ENCODE peak calls at places on chromosomes 12 and 14, in six cellular contexts. One of them, this sample, is unnamed.

GRCh38 chr12:115097406-115097805 is 413.4 kb upstream of the TBX3 start:
- DNase-seq in testis: no peak
- DNase-seq in non-pigmented ciliary epithelial cell: no peak
- DNase-seq in choroid plexus epithelial cell: no peak
- DNase-seq in glomerular endothelial cell: no peak
- DNase-seq in lower lobe of right lung: no peak
- DNase-seq in this sample: no peak

GRCh38 chr14:81350344-81351096 is 49.6 kb downstream of the STON2 start:
- DNase-seq in non-pigmented ciliary epithelial cell: no peak
- DNase-seq in lower lobe of right lung: no peak
- DNase-seq in testis: no peak
- DNase-seq in glomerular endothelial cell: no peak
- DNase-seq in choroid plexus epithelial cell: no peak
- DNase-seq in this sample: no peak

GRCh38 chr12:110289021-110289710 is 8.1 kb downstream of the ATP2A2 start:
- DNase-seq in non-pigmented ciliary epithelial cell: no peak
- DNase-seq in glomerular endothelial cell: no peak
- DNase-seq in testis: no peak
- DNase-seq in lower lobe of right lung: no peak
- DNase-seq in choroid plexus epithelial cell: no peak
- DNase-seq in this sample: no peak

GRCh38 chr14:105065280-105066228 is at the start of gene GPR132:
- DNase-seq in lower lobe of right lung: peak; percentile 76
- DNase-seq in choroid plexus epithelial cell: no peak
- DNase-seq in testis: peak; percentile 38
- DNase-seq in non-pigmented ciliary epithelial cell: no peak
- DNase-seq in glomerular endothelial cell: no peak
- DNase-seq in this sample: peak; percentile 46

GRCh38 chr12:46153267-46153872 is 115.5 kb downstream of the SLC38A1 start:
- DNase-seq in choroid plexus epithelial cell: peak; percentile 57
- DNase-seq in lower lobe of right lung: no peak
- DNase-seq in testis: no peak
- DNase-seq in non-pigmented ciliary epithelial cell: no peak
- DNase-seq in glomerular endothelial cell: no peak
- DNase-seq in this sample: no peak

GRCh38 chr12:7907009-7907408 is 29.0 kb downstream of the SLC2A3 start:
- DNase-seq in lower lobe of right lung: no peak
- DNase-seq in non-pigmented ciliary epithelial cell: peak; percentile 26
- DNase-seq in testis: peak; percentile 22
- DNase-seq in choroid plexus epithelial cell: peak; percentile 86
- DNase-seq in glomerular endothelial cell: peak; percentile 14
- DNase-seq in this sample: peak; percentile 64

GRCh38 chr14:100989924-100990323 is 86.4 kb upstream of the RTL1 start:
- DNase-seq in testis: no peak
- DNase-seq in non-pigmented ciliary epithelial cell: no peak
- DNase-seq in glomerular endothelial cell: no peak
- DNase-seq in lower lobe of right lung: no peak
- DNase-seq in choroid plexus epithelial cell: peak; percentile 49
- DNase-seq in this sample: no peak

GRCh38 chr14:101979666-101980065 is 15.3 kb downstream of the DYNC1H1 start:
- DNase-seq in glomerular endothelial cell: no peak
- DNase-seq in lower lobe of right lung: no peak
- DNase-seq in non-pigmented ciliary epithelial cell: no peak
- DNase-seq in choroid plexus epithelial cell: peak; percentile 63
- DNase-seq in testis: no peak
- DNase-seq in this sample: no peak

GRCh38 chr12:18703916-18704315 is 33.9 kb downstream of the PLCZ1 start:
- DNase-seq in testis: no peak
- DNase-seq in choroid plexus epithelial cell: no peak
- DNase-seq in non-pigmented ciliary epithelial cell: no peak
- DNase-seq in lower lobe of right lung: no peak
- DNase-seq in glomerular endothelial cell: no peak
- DNase-seq in this sample: no peak

GRCh38 chr14:54251356-54251755 is 145.5 kb upstream of the CDKN3 start:
- DNase-seq in glomerular endothelial cell: no peak
- DNase-seq in non-pigmented ciliary epithelial cell: no peak
- DNase-seq in testis: no peak
- DNase-seq in choroid plexus epithelial cell: no peak
- DNase-seq in lower lobe of right lung: no peak
- DNase-seq in this sample: no peak